ENCODE peak calls at places on chromosomes 2 and 18, in eight cellular contexts. Z is RWPE1, J is Peyer's patch, R is IMR-90, O is fibroblast of lung, H is OCI-LY7, W is left ventricle myocardium inferior, D is thoracic aorta. A is an unnamed sample.

GRCh38 chr2:102046135-102046901 is 54.6 kb downstream of the IL1R2 start:
- DNase-seq in J (no peak), O (peak), D (no peak), W (no peak), R (peak), Z (no peak), H (no peak), A (no peak)

GRCh38 chr2:7983451-7983850 is 698.4 kb upstream of the ID2 start:
- DNase-seq in R (no peak), Z (no peak), D (no peak), J (no peak), H (no peak), W (no peak), O (no peak), A (no peak)

GRCh38 chr2:135909976-135910375 is 33.7 kb upstream of the MCM6 start:
- DNase-seq in D (no peak), W (no peak), J (no peak), O (no peak), R (peak), Z (no peak), H (no peak), A (no peak)

GRCh38 chr18:13246591-13246990 is 28.0 kb downstream of the LDLRAD4 start:
- DNase-seq in W (no peak), Z (no peak), R (no peak), H (no peak), J (no peak), O (no peak), D (no peak), A (no peak)

GRCh38 chr2:120853294-120854013 is 117.8 kb downstream of the GLI2 start:
- DNase-seq in W (no peak), Z (no peak), O (no peak), J (peak), D (no peak), R (no peak), H (no peak), A (no peak)

GRCh38 chr2:137950238-137950637 is 14.0 kb upstream of the HNMT start:
- DNase-seq in J (no peak), D (no peak), Z (no peak), H (no peak), O (no peak), W (no peak), R (no peak), A (no peak)

GRCh38 chr2:216974321-216975302 is 114.7 kb upstream of the TNP1 start:
- DNase-seq in W (peak), J (no peak), R (no peak), H (no peak), D (no peak), Z (no peak), O (no peak), A (no peak)

GRCh38 chr18:28984731-28985130 is 807.8 kb upstream of the CDH2 start:
- DNase-seq in R (peak), H (no peak), J (no peak), D (no peak), Z (no peak), O (no peak), W (no peak), A (no peak)

GRCh38 chr18:54787098-54787497 is 41.2 kb upstream of the RAB27B start:
- DNase-seq in W (no peak), Z (no peak), R (no peak), O (no peak), J (no peak), D (no peak), H (no peak), A (no peak)

DNA sequence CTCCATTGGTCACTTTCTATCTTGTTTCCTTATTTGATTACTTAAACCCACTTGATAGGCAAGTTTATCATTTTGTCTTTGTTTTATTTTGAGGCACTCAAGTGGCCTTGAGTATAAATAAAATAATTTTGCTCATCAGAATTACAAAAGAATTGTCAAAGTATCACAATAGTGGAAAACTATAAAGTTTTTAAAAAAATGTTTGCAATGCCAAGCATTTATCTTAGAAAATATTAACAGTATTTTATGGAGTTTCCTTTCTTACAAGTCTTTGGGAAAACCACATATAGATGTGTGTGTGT is 14.7 kb downstream of the PMS1 start:
- DNase-seq in J (no peak), H (no peak), W (no peak), Z (no peak), R (no peak), O (no peak), D (no peak), A (no peak)
- TF ChIP-seq CTCF in J (no peak), H (peak), W (no peak), Z (no peak), R (no peak), O (no peak), D (no peak), A (no peak)

GRCh38 chr2:108562274-108562673 is 28.0 kb downstream of the LIMS1 start:
- DNase-seq in W (no peak), R (no peak), O (no peak), J (no peak), Z (no peak), H (no peak), D (no peak), A (no peak)

GRCh38 chr2:108565778-108566375 is 31.6 kb downstream of the LIMS1 start:
- DNase-seq in W (no peak), D (no peak), O (no peak), J (no peak), Z (no peak), H (no peak), R (no peak), A (no peak)

GRCh38 chr2:108564510-108564909 is 30.2 kb downstream of the LIMS1 start:
- DNase-seq in H (no peak), R (no peak), Z (no peak), D (no peak), J (no peak), W (no peak), O (no peak), A (no peak)

GRCh38 chr2:108560241-108560811 is 26.1 kb downstream of the LIMS1 start:
- DNase-seq in O (no peak), D (no peak), W (no peak), Z (no peak), R (no peak), J (no peak), H (no peak), A (no peak)

DNA sequence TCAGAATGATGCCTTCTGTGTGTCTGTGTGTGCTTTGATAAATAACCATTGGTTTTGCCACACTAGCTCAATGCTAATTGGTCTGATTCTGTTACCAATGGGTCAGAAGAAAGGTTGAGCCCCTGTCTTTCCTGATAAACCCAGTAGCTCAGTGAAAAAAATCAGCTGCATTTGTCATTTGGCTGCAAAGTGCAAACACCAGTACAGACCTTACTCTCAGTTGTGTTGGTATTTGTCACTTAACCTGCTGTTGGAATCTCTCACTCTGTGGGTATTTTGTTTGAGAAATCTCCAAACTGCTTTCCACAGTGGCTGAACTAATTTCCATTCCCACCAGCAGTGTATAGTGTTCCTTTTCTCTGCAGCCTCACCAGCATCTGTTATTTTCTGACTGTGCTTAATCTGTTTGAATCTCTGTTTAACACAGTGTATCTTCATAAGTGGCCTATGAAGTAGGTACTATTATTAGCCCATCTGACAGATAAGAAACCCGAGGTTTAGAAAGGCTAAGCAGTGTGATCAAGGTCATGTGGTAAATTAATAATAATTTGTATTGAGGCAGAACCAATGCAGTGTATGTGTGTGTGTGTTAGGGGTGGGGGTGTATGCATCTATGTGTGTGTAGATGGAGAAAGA is 26.7 kb downstream of the LIMS1 start:
- DNase-seq in J (no peak), W (no peak), H (no peak), R (no peak), Z (no peak), D (no peak), O (no peak), A (no peak)
- H3K27ac ChIP-seq in J (no peak), W (peak), H (no peak), R (no peak), Z (no peak), D (no peak), O (no peak), A (no peak)

GRCh38 chr2:109349555-109350430 is 220.8 kb downstream of the SH3RF3 start:
- DNase-seq in Z (no peak), D (no peak), H (no peak), W (no peak), J (no peak), R (no peak), O (no peak), A (no peak)
- TF ChIP-seq CTCF in Z (no peak), D (no peak), H (no peak), W (peak), J (no peak), R (peak), O (no peak), A (no peak)

GRCh38 chr18:58263055-58263732 is 219.2 kb downstream of the NEDD4L start:
- DNase-seq in W (no peak), H (no peak), J (no peak), O (peak), Z (peak), R (peak), D (no peak), A (no peak)
- H3K27ac ChIP-seq in W (peak), H (no peak), J (peak), O (no peak), Z (peak), R (no peak), D (no peak), A (no peak)

GRCh38 chr2:228986961-228987360 is 284.1 kb downstream of the PID1 start:
- DNase-seq in D (no peak), H (no peak), R (no peak), W (no peak), O (no peak), Z (no peak), J (no peak), A (no peak)

GRCh38 chr2:228987441-228988155 is 283.5 kb downstream of the PID1 start:
- DNase-seq in W (no peak), O (no peak), H (no peak), J (no peak), R (no peak), Z (no peak), D (no peak), A (no peak)

DNA sequence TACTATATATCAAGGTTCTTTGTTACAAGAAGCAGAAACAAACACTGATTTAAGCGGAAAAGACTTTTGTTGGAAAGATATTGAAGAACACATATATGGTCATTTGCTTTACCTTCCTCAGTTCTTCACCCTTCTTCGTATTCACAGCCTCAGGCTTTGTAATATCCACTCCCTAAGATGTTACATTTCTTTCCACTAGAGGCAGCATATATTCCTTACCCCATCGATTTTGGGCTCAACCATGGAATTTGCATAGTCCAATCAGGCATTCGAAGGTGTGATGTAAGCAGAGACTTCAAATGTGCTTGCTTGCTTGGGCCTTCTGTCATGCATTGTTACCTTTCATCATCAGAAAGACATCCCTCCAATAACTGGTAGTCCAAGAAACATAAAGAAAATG is 287.4 kb downstream of the PID1 start:
- DNase-seq in Z (no peak), H (no peak), O (no peak), D (no peak), J (no peak), W (no peak), R (no peak), A (no peak)
- TF ChIP-seq CTCF in Z (no peak), H (peak), O (peak), D (no peak), J (no peak), W (no peak), R (no peak), A (no peak)

GRCh38 chr2:71934595-71935263 is 212.9 kb downstream of the CYP26B1 start:
- DNase-seq in W (peak), J (peak), D (no peak), Z (no peak), O (peak), R (no peak), H (no peak), A (peak)
- H3K27ac ChIP-seq in W (peak), J (no peak), D (peak), Z (no peak), O (peak), R (no peak), H (no peak), A (no peak)

DNA sequence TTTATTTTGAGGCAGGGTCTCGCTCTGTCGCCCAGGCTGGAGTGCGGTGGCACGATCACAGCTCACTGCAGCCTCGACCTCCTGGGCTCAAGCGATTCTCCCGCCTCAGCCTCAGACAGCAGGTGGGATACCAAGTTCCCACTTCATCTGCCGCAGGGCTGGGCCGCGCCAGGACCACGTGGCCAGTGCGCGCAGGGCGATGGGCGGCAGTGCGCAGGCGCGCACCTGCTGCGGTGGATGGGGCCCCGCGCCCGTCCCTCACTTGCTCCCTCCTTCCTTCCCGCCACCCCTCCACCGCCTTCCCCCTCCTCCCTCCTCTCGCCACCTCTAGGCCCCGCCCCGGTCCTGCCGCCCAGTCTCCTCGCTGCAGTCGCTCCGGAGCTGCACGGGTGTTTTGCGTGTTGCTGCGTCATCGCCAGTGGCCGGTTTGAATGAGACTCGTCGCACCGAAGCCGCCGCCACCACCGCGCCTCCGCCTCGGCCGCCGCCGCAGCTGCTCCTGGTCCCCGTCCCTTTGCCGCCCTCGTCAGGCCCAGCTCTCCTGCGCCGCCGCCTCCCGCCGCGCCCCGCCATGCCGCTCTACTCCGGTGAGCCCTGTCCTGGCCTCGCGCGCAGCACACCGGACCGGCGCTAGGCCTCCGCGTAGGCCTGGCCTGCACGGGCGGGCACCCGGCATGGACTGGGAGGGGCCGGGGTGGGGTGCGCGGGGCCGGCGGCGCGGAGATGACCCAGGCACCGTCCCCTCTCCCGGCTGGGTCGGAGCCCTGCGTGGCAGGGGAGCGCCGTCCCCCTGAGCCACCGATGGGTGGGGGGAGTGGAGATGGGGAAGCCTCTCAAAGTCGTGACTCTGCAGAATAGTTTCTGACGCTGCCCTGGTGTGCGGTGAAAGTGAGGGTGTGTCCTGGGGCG is at the start of gene USP14:
- DNase-seq in O (peak), D (peak), W (peak), R (peak), Z (peak), J (peak), H (peak), A (peak)
- TF ChIP-seq CTCF in O (no peak), D (no peak), W (no peak), R (no peak), Z (no peak), J (no peak), H (peak), A (no peak)

GRCh38 chr18:71107220-71107619 is 818.4 kb downstream of the SOCS6 start:
- DNase-seq in O (no peak), Z (no peak), D (no peak), H (no peak), W (no peak), J (no peak), R (no peak), A (no peak)
- H3K27ac ChIP-seq in O (no peak), Z (no peak), D (peak), H (no peak), W (peak), J (no peak), R (no peak), A (no peak)

GRCh38 chr2:204860249-204860648 is 315.0 kb downstream of the PARD3B start:
- DNase-seq in J (no peak), D (no peak), Z (no peak), O (peak), R (no peak), H (no peak), W (no peak), A (no peak)
- TF ChIP-seq CTCF in J (no peak), D (no peak), Z (no peak), O (peak), R (no peak), H (no peak), W (no peak), A (no peak)

DNA sequence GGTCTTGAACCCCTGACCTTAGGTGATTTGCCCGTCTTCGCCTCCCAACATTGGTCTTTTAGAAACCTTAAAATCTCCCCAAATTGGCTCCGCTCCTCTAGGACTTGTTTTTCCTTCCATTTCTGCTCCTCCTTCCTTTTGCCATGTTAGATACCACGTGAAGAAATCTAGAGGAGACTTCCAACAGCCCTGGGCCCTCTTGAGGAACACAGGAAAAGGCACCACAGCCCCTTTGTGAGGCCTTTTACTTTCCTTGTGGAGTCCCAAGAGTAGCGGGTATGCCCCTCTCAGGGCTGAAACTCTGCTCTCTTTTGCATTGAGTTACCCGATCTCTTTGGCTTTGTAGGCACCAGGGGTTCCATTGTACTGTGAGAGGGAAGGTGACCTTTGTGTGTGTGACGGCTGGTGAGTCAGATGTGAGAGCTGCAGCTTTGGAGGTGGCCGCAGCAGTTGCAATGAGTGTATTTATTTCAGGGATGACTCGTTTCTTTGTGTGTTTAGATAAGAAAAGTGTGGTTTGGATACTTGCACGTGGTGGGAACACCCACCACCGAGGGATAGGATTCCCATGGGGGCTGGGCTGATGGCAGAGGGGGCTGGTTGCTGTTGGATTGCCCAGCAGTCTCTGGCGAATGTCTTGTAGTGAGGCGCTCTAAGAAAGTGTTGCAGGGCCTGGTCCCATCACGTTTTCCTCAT is 218.4 kb upstream of the HS6ST1 start:
- DNase-seq in O (peak), R (peak), Z (peak), H (no peak), D (no peak), J (no peak), W (no peak), A (no peak)
- H3K27ac ChIP-seq in O (peak), R (peak), Z (no peak), H (no peak), D (no peak), J (no peak), W (no peak), A (no peak)

A was measured in CD4-positive, alpha-beta T cell.